ENCODE peak calls at places on chromosomes 2 and 18, in four cellular contexts. D, C, I and H are unnamed samples.

GRCh38 chr2:217279130-217279529 is 419.3 kb upstream of the TNP1 start:
- DNase-seq in D (no peak), C (no peak), I (peak; percentile 74), H (no peak)

GRCh38 chr18:68699043-68699442 is 15.9 kb downstream of the TMX3 start:
- DNase-seq in D (no peak), C (peak; percentile 14), I (peak; percentile 62), H (no peak)

GRCh38 chr2:61172671-61173070 is 10.7 kb downstream of the C2orf74 start:
- DNase-seq in D (no peak), C (no peak), I (no peak), H (no peak)

GRCh38 chr2:234932591-234933168 is 19.1 kb upstream of the SH3BP4 start:
- DNase-seq in D (no peak), C (no peak), I (no peak), H (no peak)

GRCh38 chr18:31154186-31154585 is 8.5 kb downstream of the DSC1 start:
- DNase-seq in D (no peak), C (no peak), I (no peak), H (no peak)

GRCh38 chr2:172496096-172496709 is 59.7 kb upstream of the PDK1 start:
- DNase-seq in D (no peak), C (no peak), I (no peak), H (no peak)

GRCh38 chr2:47321411-47322031 is 81.4 kb upstream of the MSH2 start:
- DNase-seq in D (no peak), C (no peak), I (peak; percentile 43), H (no peak)

GRCh38 chr2:8447610-8448221 is 234.1 kb upstream of the ID2 start:
- DNase-seq in D (no peak), C (no peak), I (peak; percentile 62), H (no peak)

GRCh38 chr2:128464456-128464855 is 145.8 kb upstream of the HS6ST1 start:
- DNase-seq in D (no peak), C (no peak), I (no peak), H (no peak)

GRCh38 chr18:39506581-39506980 is 1941.0 kb upstream of the CELF4 start:
- DNase-seq in D (no peak), C (no peak), I (no peak), H (no peak)

GRCh38 chr18:25169701-25170100 is 182.3 kb downstream of the ZNF521 start:
- DNase-seq in D (no peak), C (no peak), I (peak; percentile 26), H (no peak)

GRCh38 chr2:45950606-45951005 is 299.1 kb downstream of the PRKCE start:
- DNase-seq in D (no peak), C (no peak), I (no peak), H (no peak)

GRCh38 chr2:219119422-219120043 is 41.1 kb downstream of the NHEJ1 start:
- DNase-seq in D (peak; percentile 27), C (peak; percentile 20), I (peak; percentile 37), H (no peak)

GRCh38 chr2:15797231-15797945 is 143.0 kb upstream of the MYCN start:
- DNase-seq in D (no peak), C (no peak), I (no peak), H (no peak)
- TF ChIP-seq CTCF in D (no peak), C (no peak), I (no peak), H (no peak)

GRCh38 chr2:55618649-55619055 is 1.2 kb upstream of the PPP4R3B start:
- DNase-seq in D (peak; percentile 29), C (peak; percentile 5), I (peak; percentile 52), H (no peak)

GRCh38 chr2:55618025-55618648 is 715 bp upstream of the PPP4R3B start:
- DNase-seq in D (no peak), C (no peak), I (peak; percentile 9), H (no peak)

GRCh38 chr2:55621802-55622201 is 4.4 kb upstream of the PPP4R3B start:
- DNase-seq in D (no peak), C (no peak), I (no peak), H (no peak)

GRCh38 chr2:55617160-55618024 is at the start of gene PPP4R3B:
- DNase-seq in D (peak; percentile 96), C (peak; percentile 99), I (peak; percentile 100), H (peak; percentile 99)

DNA sequence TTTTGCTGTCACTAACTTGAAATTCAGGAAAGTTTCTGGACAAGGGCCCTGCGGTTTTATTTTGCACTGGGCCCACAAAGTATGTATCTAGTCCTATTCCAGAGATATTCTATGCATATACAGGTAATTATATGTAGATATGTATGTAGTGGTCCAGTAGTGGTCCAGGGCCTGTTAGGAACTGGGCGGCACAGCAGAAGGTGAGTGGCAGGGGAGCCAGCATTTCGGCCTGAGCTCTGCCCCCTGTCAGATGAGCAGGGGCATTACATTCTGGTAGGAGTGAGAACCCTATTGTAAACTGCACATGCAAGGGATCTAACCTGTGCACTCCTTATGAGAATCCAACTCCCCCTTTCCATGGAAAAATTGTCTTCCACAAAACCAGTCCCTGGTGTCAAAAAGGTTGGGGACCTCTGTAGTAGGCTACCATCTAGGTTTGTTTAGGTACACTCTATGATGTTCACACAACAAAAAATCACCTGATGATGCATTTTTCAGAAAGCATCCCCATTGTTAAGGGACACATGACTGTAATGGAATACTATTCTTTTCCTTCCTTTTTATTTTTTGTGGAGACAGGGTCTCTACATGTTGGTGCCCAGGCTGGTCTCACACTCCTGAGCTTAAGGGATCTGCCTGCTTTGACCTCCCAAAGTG is 2.8 kb upstream of the PPP4R3B start:
- DNase-seq in D (no peak), C (no peak), I (no peak), H (no peak)
- TF ChIP-seq CTCF in D (no peak), C (peak; percentile 8), I (peak; percentile 36), H (peak; percentile 53)

GRCh38 chr2:136378712-136379595 is 261.0 kb upstream of the CXCR4 start:
- DNase-seq in D (no peak), C (no peak), I (peak; percentile 24), H (peak; percentile 57)
- TF ChIP-seq CTCF in D (peak; percentile 44), C (peak; percentile 53), I (peak; percentile 60), H (peak; percentile 88)

GRCh38 chr2:74080346-74080745 is 67.4 kb downstream of the BOLA3 start:
- DNase-seq in D (no peak), C (no peak), I (no peak), H (no peak)
- TF ChIP-seq CTCF in D (no peak), C (peak; percentile 6), I (peak; percentile 14), H (peak; percentile 49)

GRCh38 chr2:39839261-39839848 is 60.3 kb upstream of the THUMPD2 start:
- DNase-seq in D (no peak), C (no peak), I (no peak), H (no peak)

GRCh38 chr2:39836638-39837037 is 57.6 kb upstream of the THUMPD2 start:
- DNase-seq in D (no peak), C (no peak), I (no peak), H (no peak)

GRCh38 chr2:39834426-39834825 is 55.4 kb upstream of the THUMPD2 start:
- DNase-seq in D (no peak), C (no peak), I (no peak), H (no peak)

GRCh38 chr2:39838589-39838988 is 59.5 kb upstream of the THUMPD2 start:
- DNase-seq in D (no peak), C (no peak), I (no peak), H (no peak)

DNA sequence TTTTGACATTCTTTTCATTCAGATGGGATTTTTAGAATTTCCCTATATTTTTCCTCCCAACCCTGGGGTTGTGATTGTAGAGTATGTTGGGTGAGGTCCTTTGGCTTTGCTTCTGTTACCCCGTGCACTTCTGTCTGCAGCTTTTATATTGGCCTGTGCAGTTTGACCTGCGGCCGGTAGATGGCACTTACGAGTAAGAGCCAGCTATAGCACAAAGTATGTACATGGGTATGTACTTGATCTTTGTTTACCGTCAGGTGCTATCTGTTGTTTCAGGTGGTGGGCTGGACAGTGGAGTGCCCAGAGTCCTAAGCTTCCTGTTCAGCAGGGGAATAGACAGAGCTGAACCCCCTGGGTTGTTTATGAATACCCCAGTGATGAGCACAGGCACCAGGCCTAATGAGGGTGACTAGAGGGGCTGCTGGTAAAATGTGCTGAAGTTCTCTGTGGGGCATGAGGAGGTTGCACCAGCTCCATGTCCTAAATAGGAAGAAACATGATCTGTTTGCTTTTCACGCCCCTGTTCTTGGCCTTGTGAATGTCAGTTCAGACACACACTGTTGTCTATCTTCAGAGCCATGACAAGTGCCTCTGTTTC is 58.9 kb upstream of the THUMPD2 start:
- DNase-seq in D (no peak), C (no peak), I (peak; percentile 46), H (no peak)
- TF ChIP-seq CTCF in D (peak; percentile 35), C (peak; percentile 87), I (peak; percentile 84), H (peak; percentile 64)

DNA sequence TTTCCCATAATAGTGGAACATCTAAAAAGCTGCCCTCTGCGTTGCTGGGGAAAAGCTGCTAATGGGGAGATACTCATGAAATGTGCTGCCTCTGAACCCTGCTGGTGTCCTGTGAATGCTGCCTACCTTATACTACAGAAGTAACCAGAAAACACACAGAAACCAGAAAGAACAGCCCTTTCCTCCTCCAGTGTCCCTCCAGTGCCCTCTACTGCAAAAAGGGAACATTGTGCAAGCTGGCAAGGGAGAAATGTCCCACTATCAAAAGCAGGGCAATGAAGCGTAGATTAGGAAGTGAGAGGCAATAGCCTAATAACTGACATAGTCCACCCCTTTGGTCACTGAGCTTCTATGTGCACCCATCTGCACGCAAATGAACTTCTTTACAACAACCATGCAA is 162.7 kb upstream of the ETAA1 start:
- DNase-seq in D (no peak), C (peak; percentile 16), I (peak; percentile 57), H (no peak)
- TF ChIP-seq CTCF in D (no peak), C (peak; percentile 63), I (peak; percentile 79), H (no peak)

GRCh38 chr2:50476174-50476573 is 555.8 kb downstream of the NRXN1 start:
- DNase-seq in D (no peak), C (no peak), I (no peak), H (no peak)
- TF ChIP-seq CTCF in D (no peak), C (no peak), I (no peak), H (no peak)

DNA sequence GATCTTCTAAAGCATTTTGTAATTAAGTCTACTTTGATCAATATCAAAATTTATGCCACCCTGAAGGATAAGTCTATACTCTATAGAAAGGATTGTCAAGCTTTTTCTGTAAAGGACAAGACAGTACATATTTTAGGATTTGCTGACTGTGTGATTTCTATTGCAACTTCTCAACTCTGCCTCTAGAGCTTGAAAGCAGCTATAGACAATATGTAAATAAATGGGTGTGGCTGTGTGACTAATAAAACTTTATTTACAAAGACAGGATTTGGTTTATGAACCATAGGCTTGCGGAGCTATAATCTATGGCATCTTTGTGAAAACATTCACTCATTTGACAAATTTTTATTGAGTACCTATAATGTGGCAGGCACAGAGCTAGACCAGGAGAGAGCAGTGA is 18.4 kb downstream of the UPP2 start:
- DNase-seq in D (no peak), C (no peak), I (no peak), H (no peak)
- TF ChIP-seq CTCF in D (no peak), C (no peak), I (no peak), H (no peak)

GRCh38 chr2:204871246-204871953 is 326.1 kb downstream of the PARD3B start:
- DNase-seq in D (no peak), C (peak; percentile 10), I (peak; percentile 69), H (no peak)
- TF ChIP-seq CTCF in D (no peak), C (peak; percentile 42), I (peak; percentile 61), H (no peak)

GRCh38 chr2:96117701-96118588 is 1.6 kb upstream of the ADRA2B start:
- DNase-seq in D (peak; percentile 13), C (no peak), I (no peak), H (peak; percentile 34)
- TF ChIP-seq CTCF in D (no peak), C (no peak), I (no peak), H (no peak)